ENCODE peak calls at places on chromosomes 4 and X, in eight cellular contexts. T is Right ventricle myocardium superior; O is IMR-90; A is stimulated activated CD8-positive, alpha-beta memory T cell treated with anti-CD3 and anti-CD28 coated beads, Interleukin-4, amount 100 ng/mL, for 1 hour; K is BE2C; S is psoas muscle; G is Peyer's patch; Y is kidney tubule cell. R is an unnamed sample.

GRCh38 chrX:53456254-53456653 is 22.1 kb upstream of the HSD17B10 start:
- DNase-seq in S (no peak), A (no peak), Y (peak), G (no peak), K (no peak), T (no peak), O (peak), R (no peak)

GRCh38 chrX:7446815-7447214 is 298.9 kb upstream of the PUDP start:
- DNase-seq in K (no peak), G (no peak), O (no peak), A (no peak), Y (peak), S (no peak), T (no peak), R (no peak)

GRCh38 chr4:3418029-3418762 is 23.6 kb upstream of the HGFAC start:
- DNase-seq in K (no peak), O (no peak), A (no peak), G (no peak), Y (no peak), T (peak), S (peak), R (peak)

GRCh38 chr4:5037553-5038551 is 13.4 kb upstream of the STK32B start:
- DNase-seq in O (peak), A (no peak), T (no peak), K (no peak), G (no peak), S (no peak), Y (peak), R (no peak)

GRCh38 chr4:75555294-75556164 is at the start of gene ODAPH:
- DNase-seq in A (no peak), T (no peak), Y (peak), K (no peak), O (peak), G (peak), S (no peak), R (no peak)

GRCh38 chrX:21503593-21503992 is 129.4 kb downstream of the CNKSR2 start:
- DNase-seq in G (no peak), A (no peak), T (no peak), K (no peak), S (no peak), O (no peak), Y (no peak), R (no peak)

GRCh38 chr4:154507170-154507569 is 15.6 kb upstream of the DCHS2 start:
- DNase-seq in G (no peak), O (no peak), A (no peak), K (no peak), T (no peak), S (no peak), Y (peak), R (no peak)

GRCh38 chrX:7147431-7147977 is at the start of gene STS:
- DNase-seq in G (peak), Y (peak), S (peak), K (peak), T (peak), A (peak), O (peak), R (peak)

GRCh38 chrX:124212622-124213021 is 119.8 kb upstream of the TEX13D start:
- DNase-seq in S (no peak), O (no peak), K (no peak), G (no peak), T (no peak), Y (no peak), A (no peak), R (no peak)

R was measured in left colon.